ENCODE peak calls at places on chromosomes 4 and X, in seven cellular contexts. U is stimulated activated naive CD4-positive, alpha-beta T cell; E is GM23338; K is stimulated activated CD8-positive, alpha-beta memory T cell treated with anti-CD3 and anti-CD28 coated beads, Interleukin-4, amount 100 ng/mL, for 24 hours; Q is Ammon's horn; D is amniotic stem cell; T is SK-MEL-5. A is an unnamed sample.

GRCh38 chr4:23844961-23845360 is 44.9 kb downstream of the PPARGC1A start:
- DNase-seq in U (no peak), E (no peak), K (no peak), Q (no peak), D (no peak), T (no peak), A (no peak)

GRCh38 chr4:181957088-181957487 is 286.1 kb upstream of the TENM3 start:
- DNase-seq in U (no peak), E (no peak), K (no peak), Q (peak), D (peak), T (no peak), A (no peak)

GRCh38 chrX:133171962-133172708 is 46.0 kb downstream of the TFDP3 start:
- DNase-seq in U (no peak), E (peak), K (no peak), Q (peak), D (no peak), T (peak), A (no peak)

GRCh38 chr4:186021461-186022167 is 47.3 kb upstream of the TLR3 start:
- DNase-seq in U (no peak), E (peak), K (no peak), Q (peak), D (no peak), T (peak), A (no peak)

GRCh38 chr4:31023109-31023508 is 302.9 kb downstream of the PCDH7 start:
- DNase-seq in U (no peak), E (no peak), K (no peak), Q (no peak), D (no peak), T (no peak), A (no peak)

GRCh38 chr4:25916870-25917269 is 2.9 kb downstream of the SMIM20 start:
- DNase-seq in U (no peak), E (no peak), K (no peak), Q (no peak), D (no peak), T (no peak), A (no peak)

GRCh38 chr4:41154814-41155177 is 59.5 kb downstream of the APBB2 start:
- DNase-seq in U (no peak), E (no peak), K (no peak), Q (peak), D (no peak), T (no peak), A (no peak)

GRCh38 chr4:5640096-5640495 is 68.3 kb downstream of the EVC2 start:
- DNase-seq in U (no peak), E (no peak), K (no peak), Q (no peak), D (no peak), T (no peak), A (no peak)

GRCh38 chrX:67610282-67610681 is 66.5 kb downstream of the AR start:
- DNase-seq in U (no peak), E (no peak), K (no peak), Q (no peak), D (no peak), T (no peak), A (no peak)

GRCh38 chr4:182922551-182923284 is 5.5 kb upstream of the DCTD start:
- DNase-seq in U (no peak), E (no peak), K (no peak), Q (peak), D (no peak), T (peak), A (no peak)

GRCh38 chrX:45009371-45010000 is 136.5 kb downstream of the KDM6A start:
- DNase-seq in U (no peak), E (no peak), K (no peak), Q (no peak), D (no peak), T (peak), A (no peak)

GRCh38 chrX:129679856-129680255 is 25.1 kb upstream of the APLN start:
- DNase-seq in U (no peak), E (no peak), K (no peak), Q (no peak), D (no peak), T (no peak), A (no peak)

GRCh38 chr4:130043796-130044195 is 947.8 kb downstream of the C4orf33 start:
- DNase-seq in U (no peak), E (no peak), K (no peak), Q (no peak), D (peak), T (no peak), A (no peak)

GRCh38 chr4:55547918-55548317 is 1.2 kb upstream of the CLOCK start:
- DNase-seq in U (no peak), E (no peak), K (no peak), Q (no peak), D (no peak), T (no peak), A (no peak)

A was measured in effector CD8-positive, alpha-beta T cell.